ENCODE peak calls at places on chromosomes 4 and X, in seven cellular contexts. T is Caco-2, Q is A673, R is lung, F is colonic mucosa, M is testis, N is lower lobe of right lung. Z is an unnamed sample. For H3K4me1, the result is how much of the 10 kb centered on the place peaks cover.

GRCh38 chr4:123826896-123827295 is 430.3 kb downstream of the SPRY1 start:
- DNase-seq in T (no peak), Q (peak), R (no peak), F (no peak), M (peak), N (no peak), Z (peak)

GRCh38 chr4:112251044-112251632 is 19.6 kb downstream of the AP1AR start:
- DNase-seq in T (no peak), Q (no peak), R (no peak), F (no peak), M (no peak), N (no peak), Z (peak)

GRCh38 chr4:52982246-52982950 is 120.3 kb downstream of the RASL11B start:
- DNase-seq in T (peak), Q (peak), R (no peak), F (no peak), M (no peak), N (no peak), Z (peak)

GRCh38 chr4:129322947-129323346 is 227.0 kb downstream of the C4orf33 start:
- DNase-seq in T (no peak), Q (no peak), R (no peak), F (no peak), M (no peak), N (no peak), Z (no peak)

GRCh38 chr4:82421796-82422560 is 8.3 kb downstream of the HNRNPDL start:
- DNase-seq in T (no peak), Q (no peak), R (no peak), F (no peak), M (no peak), N (no peak), Z (no peak)

GRCh38 chr4:30757357-30757756 is 37.2 kb downstream of the PCDH7 start:
- DNase-seq in T (peak), Q (peak), R (no peak), F (no peak), M (no peak), N (no peak), Z (peak)

GRCh38 chr4:7439699-7440098 is 5.0 kb upstream of the PSAPL1 start:
- DNase-seq in T (no peak), Q (no peak), R (no peak), F (no peak), M (no peak), N (no peak), Z (peak)

GRCh38 chrX:63350551-63350950 is 581 bp downstream of the SPIN4 start:
- DNase-seq in T (peak), Q (peak), R (no peak), F (peak), M (peak), N (peak), Z (peak)

GRCh38 chrX:154804957-154805695 is at the start of gene MPP1:
- DNase-seq in T (peak), Q (peak), R (peak), F (peak), M (peak), N (peak), Z (peak)

GRCh38 chrX:6149231-6149870 is 79.3 kb downstream of the NLGN4X start:
- DNase-seq in T (no peak), Q (peak), R (no peak), F (no peak), M (no peak), N (no peak), Z (peak)

GRCh38 chr4:75995727-75996126 is 5.0 kb upstream of the SDAD1 start:
- DNase-seq in T (peak), Q (peak), R (no peak), F (no peak), M (no peak), N (no peak), Z (peak)

GRCh38 chr4:105719214-105719613 is 10.6 kb downstream of the GSTCD start:
- DNase-seq in T (peak), Q (no peak), R (no peak), F (no peak), M (no peak), N (no peak), Z (no peak)

GRCh38 chr4:161466321-161466720 is 697.5 kb downstream of the FSTL5 start:
- DNase-seq in T (no peak), Q (no peak), R (no peak), F (no peak), M (no peak), N (no peak), Z (no peak)

GRCh38 chrX:14832591-14832990 is 40.3 kb downstream of the FANCB start:
- DNase-seq in T (no peak), Q (no peak), R (no peak), F (no peak), M (no peak), N (no peak), Z (no peak)

GRCh38 chrX:66731398-66731797 is 92.5 kb upstream of the EDA2R start:
- DNase-seq in T (peak), Q (peak), R (no peak), F (no peak), M (no peak), N (no peak), Z (peak)

GRCh38 chr4:175514174-175514573 is 297.9 kb downstream of the GPM6A start:
- DNase-seq in T (no peak), Q (no peak), R (no peak), F (no peak), M (no peak), N (no peak), Z (no peak)

GRCh38 chr4:112321768-112322684 is 24.9 kb downstream of the ALPK1 start:
- DNase-seq in T (peak), Q (peak), R (peak), F (peak), M (peak), N (peak), Z (peak)

GRCh38 chr4:101501421-101501820 is 154.1 kb upstream of the PPP3CA start:
- DNase-seq in T (no peak), Q (no peak), R (no peak), F (no peak), M (no peak), N (no peak), Z (peak)

GRCh38 chr4:112514449-112515277 is 1.3 kb downstream of the NEUROG2 start:
- DNase-seq in T (peak), Q (peak), R (no peak), F (no peak), M (no peak), N (no peak), Z (no peak)

GRCh38 chrX:49976682-49977197 is 54.3 kb downstream of the CLCN5 start:
- DNase-seq in T (peak), Q (no peak), R (no peak), F (no peak), M (no peak), N (no peak), Z (no peak)

GRCh38 chr4:98633159-98633558 is 25.3 kb downstream of the TSPAN5 start:
- DNase-seq in T (no peak), Q (no peak), R (no peak), F (no peak), M (no peak), N (no peak), Z (no peak)
- H3K4me1 ChIP-seq in T (under half), Q (under half), R (under half), F (under half), M (under half), N (under half), Z (under half)

DNA sequence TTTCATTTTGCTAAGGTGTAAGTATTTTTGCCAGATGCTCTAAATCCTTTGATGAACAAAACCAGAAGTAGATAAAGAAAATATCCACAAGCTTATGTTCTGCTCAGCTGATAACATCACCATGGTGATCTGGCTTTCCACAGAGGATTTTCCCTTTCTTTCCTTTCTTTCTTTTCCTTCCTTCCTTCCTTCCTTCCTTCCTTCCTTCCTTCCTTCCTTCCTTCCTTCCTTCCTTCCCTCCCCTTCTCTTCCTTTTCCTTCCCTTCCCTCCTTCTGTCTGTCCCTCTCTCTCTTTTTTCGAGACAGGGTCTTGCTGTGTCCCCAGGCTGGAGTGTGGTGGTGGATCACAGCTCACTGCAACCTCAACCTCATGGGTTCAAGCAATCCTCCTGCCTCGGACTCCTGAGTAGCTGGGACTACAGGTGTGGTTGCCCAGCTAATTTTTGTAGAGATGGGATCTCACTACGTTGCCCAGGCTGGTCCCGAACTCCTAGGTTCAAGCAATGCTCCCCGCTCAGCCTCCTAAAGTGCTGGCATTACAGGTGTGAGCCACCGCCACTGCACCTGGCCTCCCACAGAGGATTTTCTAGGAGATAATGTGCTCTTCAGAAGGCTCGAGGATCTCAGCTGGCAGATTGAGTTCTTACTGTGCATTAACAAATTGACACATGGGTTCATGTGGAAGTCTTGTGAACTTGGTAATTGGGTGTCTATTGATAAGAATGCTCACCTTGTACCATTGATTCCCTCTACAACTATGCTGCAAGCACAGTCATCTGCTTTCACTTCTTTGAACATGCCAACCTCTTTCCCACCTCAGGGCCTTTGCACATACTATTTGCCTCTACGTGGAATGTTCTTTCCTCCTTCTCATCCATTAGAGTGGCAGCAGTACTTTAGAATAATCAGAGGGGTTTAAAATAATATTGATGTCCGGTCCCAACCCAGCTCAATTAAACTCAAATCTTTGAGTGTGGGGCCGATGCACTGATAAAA is 1.4 kb upstream of the RHOH start:
- DNase-seq in T (no peak), Q (peak), R (no peak), F (no peak), M (no peak), N (no peak), Z (no peak)
- H3K4me1 ChIP-seq in T (under half), Q (half or more), R (under half), F (under half), M (under half), N (under half), Z (under half)

GRCh38 chr4:25487155-25487554 is 110.1 kb downstream of the ANAPC4 start:
- DNase-seq in T (no peak), Q (no peak), R (no peak), F (no peak), M (no peak), N (no peak), Z (no peak)

GRCh38 chr4:25486171-25486570 is 109.1 kb downstream of the ANAPC4 start:
- DNase-seq in T (peak), Q (no peak), R (no peak), F (no peak), M (no peak), N (no peak), Z (peak)

GRCh38 chr4:25484243-25484721 is 107.2 kb downstream of the ANAPC4 start:
- DNase-seq in T (no peak), Q (peak), R (no peak), F (no peak), M (no peak), N (no peak), Z (peak)

GRCh38 chr4:25481648-25482047 is 104.6 kb downstream of the ANAPC4 start:
- DNase-seq in T (no peak), Q (no peak), R (no peak), F (no peak), M (no peak), N (no peak), Z (no peak)

DNA sequence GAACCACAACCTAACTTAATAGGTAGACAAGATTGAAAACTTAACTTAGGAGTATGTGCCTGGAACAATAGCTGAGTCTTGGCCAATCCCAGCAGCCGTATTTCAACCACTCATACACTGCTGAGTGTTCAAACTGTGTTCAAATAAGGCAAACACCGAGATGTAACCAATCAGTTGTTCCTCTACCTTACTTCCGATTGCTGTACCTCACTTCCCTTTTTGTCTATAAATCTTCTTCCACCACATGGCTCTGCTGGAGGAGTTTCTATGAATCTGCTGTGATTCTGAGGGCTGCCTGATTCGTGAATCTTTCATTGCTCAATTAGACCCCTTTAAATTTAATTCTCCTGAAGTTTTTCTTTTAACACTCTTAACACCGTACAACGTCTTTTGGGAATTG is 108.0 kb downstream of the ANAPC4 start:
- DNase-seq in T (no peak), Q (no peak), R (no peak), F (no peak), M (no peak), N (no peak), Z (no peak)
- H3K4me1 ChIP-seq in T (under half), Q (under half), R (under half), F (under half), M (under half), N (under half), Z (under half)

DNA sequence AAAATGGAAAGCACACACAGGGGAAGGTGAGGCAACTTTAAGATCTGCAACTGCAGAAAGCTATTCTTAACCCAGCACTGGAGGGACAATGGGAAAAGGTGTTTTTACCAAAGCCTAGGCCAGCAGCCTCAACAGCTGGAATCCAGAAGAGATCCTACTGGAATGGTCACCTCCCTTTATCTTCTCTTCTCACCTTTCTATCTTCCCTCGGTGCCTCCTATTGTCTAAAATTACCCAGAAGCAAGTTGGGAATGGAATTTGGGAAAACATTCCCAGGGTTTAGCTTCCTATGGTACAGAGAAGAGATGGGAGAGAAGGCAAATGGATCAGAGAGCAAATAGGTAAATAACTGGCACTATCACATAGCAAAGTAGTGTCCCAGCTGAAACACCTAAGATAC is 73.1 kb downstream of the TIGD2 start:
- DNase-seq in T (no peak), Q (no peak), R (no peak), F (no peak), M (no peak), N (no peak), Z (no peak)
- H3K4me1 ChIP-seq in T (under half), Q (under half), R (under half), F (under half), M (under half), N (under half), Z (under half)

DNA sequence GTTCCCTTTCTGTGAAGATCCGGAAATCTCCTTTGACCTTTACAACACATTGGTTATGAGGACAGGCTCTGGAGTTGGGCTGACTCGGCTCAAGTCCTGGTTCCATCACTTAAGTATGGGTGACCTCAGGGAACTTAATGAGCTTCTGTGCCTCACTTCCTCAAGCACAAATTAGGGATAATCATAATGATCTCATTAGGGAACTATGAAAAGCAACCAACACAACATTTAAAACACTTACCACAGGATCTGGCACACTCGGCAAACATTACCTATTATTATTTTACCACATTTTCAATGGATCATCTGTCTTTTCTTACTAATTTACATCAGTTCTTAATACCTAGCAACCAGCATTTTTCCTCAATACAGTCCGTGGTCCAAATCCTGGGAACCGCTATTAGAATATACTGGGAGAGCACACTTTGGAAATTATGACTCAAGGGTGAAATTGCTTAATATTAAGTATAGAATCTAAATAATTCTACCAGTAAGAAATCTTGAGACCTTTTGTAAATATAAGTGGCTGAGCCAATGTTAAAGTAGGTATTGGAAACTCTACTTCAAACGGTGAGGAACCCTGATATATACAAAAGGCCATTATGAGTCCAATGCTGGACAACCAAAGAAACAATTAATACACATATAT is 19.6 kb downstream of the ADGRA3 start:
- DNase-seq in T (no peak), Q (no peak), R (no peak), F (no peak), M (no peak), N (no peak), Z (no peak)
- H3K4me1 ChIP-seq in T (under half), Q (under half), R (under half), F (under half), M (under half), N (under half), Z (under half)

DNA sequence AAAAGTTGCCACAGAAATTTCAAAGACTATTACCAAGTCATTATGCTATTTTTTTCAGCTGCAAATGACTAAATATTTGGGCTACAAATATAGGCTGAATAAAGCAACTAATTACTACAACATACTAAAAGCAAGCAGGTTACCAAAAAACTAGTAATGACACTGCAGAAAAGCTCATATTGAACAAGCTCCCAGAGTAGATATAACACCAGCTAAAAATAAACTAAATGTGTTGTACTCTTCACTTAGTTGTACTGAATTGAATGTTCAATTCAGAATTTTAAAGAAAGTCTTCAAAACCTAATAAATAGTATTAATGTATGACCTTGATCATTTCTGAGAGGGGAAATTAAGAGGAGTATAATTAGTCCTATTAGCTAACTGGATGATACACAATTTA is 12.0 kb downstream of the ATP8A1 start:
- DNase-seq in T (no peak), Q (no peak), R (no peak), F (no peak), M (no peak), N (no peak), Z (no peak)
- H3K4me1 ChIP-seq in T (under half), Q (under half), R (under half), F (under half), M (under half), N (under half), Z (under half)

GRCh38 chr4:156963419-156963818 is 8.2 kb downstream of the PDGFC start:
- DNase-seq in T (no peak), Q (no peak), R (no peak), F (no peak), M (no peak), N (no peak), Z (no peak)

GRCh38 chr4:156959298-156959702 is 12.3 kb downstream of the PDGFC start:
- DNase-seq in T (no peak), Q (no peak), R (no peak), F (no peak), M (no peak), N (no peak), Z (no peak)

GRCh38 chr4:156962069-156962377 is 9.6 kb downstream of the PDGFC start:
- DNase-seq in T (no peak), Q (no peak), R (no peak), F (no peak), M (no peak), N (no peak), Z (no peak)

GRCh38 chr4:156962551-156962974 is 9.0 kb downstream of the PDGFC start:
- DNase-seq in T (no peak), Q (no peak), R (no peak), F (no peak), M (peak), N (no peak), Z (no peak)

GRCh38 chr4:156961241-156962068 is 10.1 kb downstream of the PDGFC start:
- DNase-seq in T (no peak), Q (no peak), R (no peak), F (no peak), M (no peak), N (no peak), Z (no peak)
- H3K4me1 ChIP-seq in T (under half), Q (half or more), R (under half), F (under half), M (under half), N (under half), Z (under half)

DNA sequence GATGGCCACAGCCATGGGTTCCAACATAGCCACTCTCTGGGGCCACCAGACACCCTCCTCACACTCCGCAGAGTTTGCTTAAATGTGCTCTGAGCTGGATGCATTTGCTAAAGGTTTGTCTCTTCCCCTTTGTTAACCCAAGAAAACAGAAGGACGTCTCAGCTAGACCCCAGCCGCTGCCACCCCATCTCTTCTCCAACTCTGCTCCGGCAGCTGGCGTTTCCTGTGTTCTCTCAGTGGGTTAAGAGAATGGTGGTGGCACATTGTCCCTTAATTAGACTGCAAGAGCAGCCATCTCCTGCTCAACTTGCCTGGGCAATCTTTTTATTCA is 43.7 kb upstream of the FAM9C start:
- DNase-seq in T (no peak), Q (no peak), R (no peak), F (no peak), M (no peak), N (no peak), Z (no peak)
- H3K4me1 ChIP-seq in T (under half), Q (under half), R (under half), F (under half), M (under half), N (under half), Z (under half)

DNA sequence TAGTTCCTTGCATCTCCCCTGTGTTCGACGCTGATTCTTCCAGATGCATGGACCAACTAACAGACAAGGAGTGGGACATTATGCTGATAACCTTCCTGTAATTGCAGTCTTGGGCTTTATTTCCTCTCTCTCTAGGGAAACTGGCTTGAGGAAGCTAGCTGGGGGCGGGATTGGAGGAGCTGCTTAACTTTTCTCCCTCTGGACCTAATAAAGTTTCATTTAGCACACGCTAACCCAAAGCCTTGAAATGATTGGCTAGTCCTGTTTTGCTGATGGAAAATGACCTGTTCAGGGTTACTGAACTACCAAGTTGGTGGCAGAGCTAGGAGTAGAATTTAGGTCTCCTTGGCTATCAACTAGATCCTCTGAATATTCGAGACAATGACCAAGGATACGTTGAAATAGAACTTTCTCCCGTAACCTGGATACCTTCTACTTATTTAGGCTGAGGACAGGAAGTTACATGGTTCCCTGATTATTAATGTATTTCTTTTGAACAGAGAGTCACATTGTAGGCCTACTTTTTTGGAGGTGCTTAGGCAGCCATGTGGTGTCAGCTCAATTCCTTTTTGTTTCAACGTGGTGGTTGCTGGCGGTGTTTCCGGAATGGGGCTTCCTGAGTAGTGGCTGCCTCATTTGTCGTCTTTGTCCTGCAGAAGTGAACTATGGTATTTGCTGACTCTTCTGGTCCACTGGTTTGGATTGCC is 2.0 kb downstream of the PGK1 start:
- DNase-seq in T (no peak), Q (no peak), R (no peak), F (peak), M (no peak), N (no peak), Z (no peak)
- H3K4me1 ChIP-seq in T (under half), Q (under half), R (under half), F (under half), M (under half), N (under half), Z (under half)